ENCODE peak calls at places on chromosomes 12 and 14, in six cellular contexts. B is brain pericyte, P is iPS-NIHi11, N is GM04503, T is glutamatergic neuron, A is AG20443. V is an unnamed sample.

GRCh38 chr12:67355428-67356385 is 86.5 kb downstream of the CAND1 start:
- DNase-seq in B (peak; percentile 33), P (peak; percentile 47), N (no peak), T (no peak), A (peak; percentile 41), V (peak; percentile 52)

GRCh38 chr12:4274960-4275868 is 1.7 kb downstream of the CCND2 start:
- DNase-seq in B (no peak), P (no peak), N (no peak), T (no peak), A (peak; percentile 41), V (no peak)

GRCh38 chr14:38224328-38224727 is 16.6 kb downstream of the SSTR1 start:
- DNase-seq in B (no peak), P (no peak), N (no peak), T (no peak), A (no peak), V (no peak)

GRCh38 chr12:69210661-69211060 is 28.7 kb upstream of the CPSF6 start:
- DNase-seq in B (no peak), P (no peak), N (no peak), T (no peak), A (no peak), V (no peak)

GRCh38 chr12:48996794-48997718 is 2.1 kb downstream of the DDN start:
- DNase-seq in B (no peak), P (peak; percentile 86), N (no peak), T (peak; percentile 93), A (peak; percentile 79), V (peak; percentile 28)

GRCh38 chr12:113136128-113136989 is 798 bp upstream of the RASAL1 start:
- DNase-seq in B (no peak), P (peak; percentile 35), N (no peak), T (no peak), A (no peak), V (peak; percentile 29)

GRCh38 chr12:6974180-6974579 is 3.5 kb downstream of the EMG1 start:
- DNase-seq in B (no peak), P (no peak), N (no peak), T (no peak), A (no peak), V (no peak)

GRCh38 chr14:32601908-32602307 is 272.8 kb downstream of the AKAP6 start:
- DNase-seq in B (no peak), P (no peak), N (no peak), T (no peak), A (no peak), V (no peak)

GRCh38 chr14:77114609-77115008 is 16.6 kb downstream of the CIPC start:
- DNase-seq in B (no peak), P (no peak), N (no peak), T (no peak), A (no peak), V (no peak)

GRCh38 chr12:119746169-119746568 is 78.2 kb downstream of the PRKAB1 start:
- DNase-seq in B (no peak), P (no peak), N (no peak), T (no peak), A (no peak), V (no peak)

GRCh38 chr12:79056775-79057174 is 192.2 kb downstream of the SYT1 start:
- DNase-seq in B (no peak), P (no peak), N (no peak), T (no peak), A (no peak), V (no peak)

GRCh38 chr12:27841392-27841882 is 61.4 kb upstream of the MANSC4 start:
- DNase-seq in B (no peak), P (no peak), N (no peak), T (no peak), A (no peak), V (no peak)

GRCh38 chr12:26373606-26374495 is 178.5 kb downstream of the SSPN start:
- DNase-seq in B (no peak), P (no peak), N (peak; percentile 26), T (no peak), A (peak; percentile 34), V (no peak)

GRCh38 chr14:104168603-104169002 is 30.2 kb downstream of the KIF26A start:
- DNase-seq in B (no peak), P (no peak), N (no peak), T (no peak), A (no peak), V (no peak)

GRCh38 chr14:94366146-94366887 is 22.1 kb downstream of the SERPINA1 start:
- DNase-seq in B (no peak), P (no peak), N (no peak), T (no peak), A (no peak), V (no peak)

GRCh38 chr12:80821513-80822000 is 104.8 kb downstream of the MYF5 start:
- DNase-seq in B (no peak), P (peak; percentile 30), N (no peak), T (peak; percentile 62), A (no peak), V (no peak)

GRCh38 chr12:101830391-101831325 is at the start of gene GNPTAB:
- DNase-seq in B (peak; percentile 68), P (peak; percentile 94), N (peak; percentile 39), T (peak; percentile 94), A (peak; percentile 100), V (peak; percentile 92)

GRCh38 chr14:104291123-104292000 is 153.0 kb downstream of the KIF26A start:
- DNase-seq in B (no peak), P (peak; percentile 74), N (no peak), T (peak; percentile 75), A (no peak), V (peak; percentile 67)

GRCh38 chr12:47818382-47818700 is 1.4 kb downstream of the HDAC7 start:
- DNase-seq in B (no peak), P (no peak), N (no peak), T (no peak), A (no peak), V (no peak)

GRCh38 chr14:24390696-24391468 is 7.9 kb upstream of the NYNRIN start:
- DNase-seq in B (no peak), P (no peak), N (no peak), T (no peak), A (no peak), V (no peak)

GRCh38 chr12:72230589-72230988 is 41.6 kb upstream of the TRHDE start:
- DNase-seq in B (peak; percentile 13), P (no peak), N (peak; percentile 14), T (no peak), A (no peak), V (no peak)

GRCh38 chr12:66203820-66204219 is 14.8 kb downstream of the IRAK3 start:
- DNase-seq in B (no peak), P (no peak), N (no peak), T (no peak), A (no peak), V (no peak)